ENCODE peak calls at places on chromosomes 1 and 21, in nine cellular contexts. G is tibial artery, X is NCI-H146, J is NCI-H2171 treated with DMSO at 0.1 percent for 48 hours, K is heart right ventricle, E is T-helper 1 cell, Q is WTC11, Z is myocyte, C is AG10803. M is an unnamed sample.

GRCh38 chr21:45179568-45180288 is 105.3 kb downstream of the ADARB1 start:
- DNase-seq in X (no peak), G (no peak), J (no peak), K (no peak), C (no peak), Q (no peak), Z (no peak), E (no peak), M (no peak)

GRCh38 chr1:239816090-239816812 is 275.4 kb upstream of the FMN2 start:
- DNase-seq in Z (peak), E (no peak), K (no peak), C (peak), J (no peak), G (peak), Q (peak), X (no peak), M (no peak)

GRCh38 chr1:63679076-63679475 is 85.9 kb downstream of the PGM1 start:
- DNase-seq in Q (no peak), Z (no peak), X (no peak), J (no peak), G (no peak), C (peak), E (no peak), K (no peak), M (no peak)

GRCh38 chr1:24742090-24742938 is 2.9 kb upstream of the CLIC4 start:
- DNase-seq in Z (no peak), K (no peak), G (no peak), X (no peak), J (no peak), C (peak), E (no peak), Q (peak), M (no peak)

GRCh38 chr1:93810316-93810715 is 68.7 kb downstream of the DNTTIP2 start:
- DNase-seq in Z (no peak), C (peak), J (no peak), X (no peak), G (no peak), E (no peak), K (no peak), Q (no peak), M (no peak)

GRCh38 chr1:118075116-118075515 is 109.9 kb downstream of the SPAG17 start:
- DNase-seq in Q (no peak), X (no peak), E (no peak), J (no peak), G (no peak), K (no peak), C (peak), Z (no peak), M (no peak)

GRCh38 chr1:110508038-110508437 is 10.9 kb downstream of the KCNA10 start:
- DNase-seq in C (peak), X (no peak), E (no peak), Z (no peak), J (no peak), Q (peak), G (peak), K (peak), M (no peak)

GRCh38 chr1:117051224-117052064 is 8.7 kb upstream of the TTF2 start:
- DNase-seq in Q (no peak), K (no peak), E (no peak), X (no peak), C (no peak), G (no peak), J (no peak), Z (peak), M (peak)

GRCh38 chr1:64129708-64130107 is 73.7 kb upstream of the UBE2U start:
- DNase-seq in Z (no peak), Q (no peak), E (no peak), G (no peak), K (no peak), J (no peak), X (no peak), C (no peak), M (no peak)

GRCh38 chr1:52032124-52032784 is 1.4 kb downstream of the KTI12 start:
- DNase-seq in Q (no peak), K (no peak), G (no peak), Z (no peak), X (no peak), J (no peak), E (no peak), C (no peak), M (no peak)

GRCh38 chr21:39715804-39716397 is 29.1 kb upstream of the IGSF5 start:
- DNase-seq in E (no peak), K (peak), J (peak), X (peak), C (peak), Q (peak), Z (peak), G (peak), M (peak)

GRCh38 chr1:61921435-61921834 is 179.2 kb downstream of the PATJ start:
- DNase-seq in X (no peak), G (no peak), C (no peak), E (no peak), Q (no peak), J (no peak), Z (peak), K (no peak), M (no peak)

GRCh38 chr1:207882692-207883091 is 28.2 kb downstream of the CD34 start:
- DNase-seq in C (no peak), Q (no peak), X (no peak), G (no peak), K (no peak), Z (no peak), J (no peak), E (no peak), M (no peak)

GRCh38 chr1:24822887-24823286 is 77.6 kb downstream of the CLIC4 start:
- DNase-seq in J (no peak), Q (no peak), X (no peak), G (no peak), E (no peak), K (no peak), Z (no peak), C (peak), M (no peak)

GRCh38 chr21:25639167-25639921 is at the start of gene JAM2:
- DNase-seq in X (peak), G (peak), C (peak), Z (peak), K (peak), J (peak), Q (peak), E (peak), M (peak)

GRCh38 chr1:119971710-119972570 is 75.6 kb upstream of the ADAM30 start:
- DNase-seq in E (no peak), J (no peak), C (no peak), Q (no peak), G (no peak), Z (no peak), X (no peak), K (no peak), M (no peak)

GRCh38 chr1:183180634-183181056 is 5.4 kb upstream of the LAMC2 start:
- DNase-seq in J (no peak), X (no peak), Z (peak), C (peak), E (no peak), K (peak), G (peak), Q (no peak), M (no peak)

GRCh38 chr1:208149776-208150514 is 94.2 kb downstream of the PLXNA2 start:
- DNase-seq in K (peak), E (no peak), Z (no peak), G (no peak), Q (no peak), X (peak), C (no peak), J (no peak), M (no peak)

GRCh38 chr21:20388400-20388799 is 609.8 kb upstream of the NCAM2 start:
- DNase-seq in X (no peak), J (no peak), Q (peak), G (no peak), Z (no peak), C (no peak), K (no peak), E (no peak), M (no peak)

GRCh38 chr1:64965239-64966157 is 851 bp downstream of the JAK1 start:
- DNase-seq in X (peak), C (peak), Q (peak), Z (peak), G (peak), J (peak), K (peak), E (no peak), M (peak)

GRCh38 chr1:60621524-60621923 is 460.8 kb upstream of the NFIA start:
- DNase-seq in C (no peak), J (no peak), K (peak), G (no peak), X (peak), Q (no peak), E (no peak), Z (no peak), M (no peak)